ENCODE peak calls at places on chromosomes 1 and 21, in five cellular contexts. T, H, I, F and K are unnamed samples.

GRCh38 chr21:36765229-36765628 is 66.3 kb downstream of the SIM2 start:
- DNase-seq in T (no peak), H (no peak), I (no peak), F (no peak), K (no peak)

GRCh38 chr1:27609210-27609555 is 5.2 kb upstream of the AHDC1 start:
- DNase-seq in T (no peak), H (no peak), I (no peak), F (peak), K (no peak)

GRCh38 chr1:116971965-116972675 is 29.4 kb upstream of the CD101 start:
- DNase-seq in T (no peak), H (no peak), I (no peak), F (no peak), K (no peak)

GRCh38 chr1:27391511-27392095 is 819 bp upstream of the GPR3 start:
- DNase-seq in T (no peak), H (peak), I (peak), F (peak), K (no peak)

GRCh38 chr1:186308264-186309060 is 66.6 kb downstream of the TPR start:
- DNase-seq in T (no peak), H (no peak), I (no peak), F (no peak), K (no peak)

GRCh38 chr1:56416385-56416972 is 162.9 kb downstream of the PLPP3 start:
- DNase-seq in T (no peak), H (no peak), I (no peak), F (no peak), K (no peak)

GRCh38 chr1:201212461-201213055 is 21.9 kb downstream of the IGFN1 start:
- DNase-seq in T (no peak), H (no peak), I (no peak), F (no peak), K (no peak)

GRCh38 chr1:230228234-230228897 is 161.3 kb downstream of the GALNT2 start:
- DNase-seq in T (no peak), H (no peak), I (no peak), F (no peak), K (no peak)

GRCh38 chr1:200899451-200899915 is 4.8 kb downstream of the INAVA start:
- DNase-seq in T (no peak), H (no peak), I (no peak), F (no peak), K (no peak)

GRCh38 chr1:200520740-200521139 is 99.8 kb downstream of the KIF14 start:
- DNase-seq in T (no peak), H (no peak), I (no peak), F (no peak), K (no peak)

GRCh38 chr1:60132108-60132507 is 58.5 kb upstream of the C1orf87 start:
- DNase-seq in T (no peak), H (no peak), I (no peak), F (no peak), K (no peak)

GRCh38 chr21:37257526-37257966 is 9.6 kb downstream of the VPS26C start:
- DNase-seq in T (peak), H (no peak), I (no peak), F (peak), K (no peak)

GRCh38 chr1:217272385-217272784 is 358.5 kb downstream of the GPATCH2 start:
- DNase-seq in T (no peak), H (no peak), I (no peak), F (no peak), K (no peak)

GRCh38 chr1:43582162-43582566 is 51.5 kb downstream of the PTPRF start:
- DNase-seq in T (no peak), H (no peak), I (no peak), F (no peak), K (no peak)

GRCh38 chr1:17438977-17439249 is 564 bp downstream of the RCC2 start:
- DNase-seq in T (no peak), H (peak), I (no peak), F (no peak), K (peak)

GRCh38 chr1:24714859-24715520 is 30.3 kb upstream of the CLIC4 start:
- DNase-seq in T (no peak), H (no peak), I (peak), F (peak), K (peak)

GRCh38 chr1:239976130-239976968 is 115.3 kb upstream of the FMN2 start:
- DNase-seq in T (no peak), H (peak), I (peak), F (peak), K (peak)

GRCh38 chr1:59768752-59769411 is 45.9 kb upstream of the HOOK1 start:
- DNase-seq in T (no peak), H (no peak), I (no peak), F (no peak), K (no peak)

GRCh38 chr1:13451399-13451965 is 41.2 kb downstream of the PRAMEF20 start:
- DNase-seq in T (no peak), H (no peak), I (no peak), F (no peak), K (no peak)

GRCh38 chr1:40708750-40709099 is 17.2 kb downstream of the NFYC start:
- DNase-seq in T (no peak), H (no peak), I (no peak), F (no peak), K (no peak)

GRCh38 chr1:7964476-7964875 is 3.0 kb downstream of the PARK7 start:
- DNase-seq in T (no peak), H (no peak), I (no peak), F (no peak), K (no peak)

GRCh38 chr1:224541901-224542610 is 74.1 kb upstream of the CNIH3 start:
- DNase-seq in T (no peak), H (no peak), I (no peak), F (no peak), K (no peak)

GRCh38 chr1:96634863-96635262 is 86.7 kb upstream of the PTBP2 start:
- DNase-seq in T (no peak), H (no peak), I (no peak), F (no peak), K (no peak)

GRCh38 chr1:29424266-29424665 is 187.9 kb downstream of the PTPRU start:
- DNase-seq in T (no peak), H (no peak), I (no peak), F (no peak), K (no peak)

GRCh38 chr1:164678289-164678688 is 119.3 kb downstream of the PBX1 start:
- DNase-seq in T (no peak), H (no peak), I (no peak), F (no peak), K (no peak)

GRCh38 chr21:25759573-25759972 is 24.8 kb downstream of the GABPA start:
- DNase-seq in T (no peak), H (no peak), I (no peak), F (no peak), K (no peak)

GRCh38 chr1:12711421-12712005 is 4.4 kb upstream of the AADACL3 start:
- DNase-seq in T (no peak), H (no peak), I (no peak), F (no peak), K (no peak)

DNA sequence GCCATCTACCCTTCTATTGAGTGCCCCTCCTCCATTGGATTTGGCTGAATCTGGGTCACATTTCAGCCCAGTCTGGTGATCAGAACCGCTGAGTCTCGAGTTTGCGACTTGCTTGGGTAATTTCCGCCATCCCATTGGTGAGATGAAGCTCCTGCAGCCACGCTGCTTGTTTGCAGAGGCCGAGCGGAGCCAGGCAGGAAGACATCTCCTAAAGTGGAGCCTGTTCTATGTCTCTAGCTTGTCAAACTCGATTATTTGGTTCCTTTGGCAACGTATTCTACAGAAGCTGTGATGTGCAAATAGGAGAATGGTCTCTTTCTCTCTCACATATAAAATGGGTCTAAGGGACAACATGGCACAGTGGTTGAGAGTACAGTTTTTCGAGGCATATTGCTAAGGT is 206.8 kb upstream of the PLXNA2 start:
- DNase-seq in T (no peak), H (no peak), I (no peak), F (peak), K (no peak)
- H3K27ac ChIP-seq in T (no peak), H (no peak), I (peak), F (no peak), K (no peak)

GRCh38 chr1:37149296-37149695 is 115.0 kb upstream of the GRIK3 start:
- DNase-seq in T (no peak), H (no peak), I (no peak), F (no peak), K (no peak)

GRCh38 chr1:37147397-37147831 is 113.1 kb upstream of the GRIK3 start:
- DNase-seq in T (no peak), H (no peak), I (no peak), F (no peak), K (no peak)

GRCh38 chr1:37150986-37151385 is 116.7 kb upstream of the GRIK3 start:
- DNase-seq in T (no peak), H (no peak), I (no peak), F (no peak), K (no peak)

GRCh38 chr1:37146071-37146470 is 111.8 kb upstream of the GRIK3 start:
- DNase-seq in T (no peak), H (no peak), I (no peak), F (no peak), K (no peak)

GRCh38 chr1:37147906-37148305 is 113.6 kb upstream of the GRIK3 start:
- DNase-seq in T (no peak), H (no peak), I (no peak), F (no peak), K (no peak)
- H3K27ac ChIP-seq in T (no peak), H (no peak), I (no peak), F (no peak), K (no peak)

GRCh38 chr1:26044971-26045711 is 777 bp downstream of the SLC30A2 start:
- DNase-seq in T (no peak), H (no peak), I (no peak), F (no peak), K (no peak)
- H3K27ac ChIP-seq in T (no peak), H (no peak), I (no peak), F (no peak), K (no peak)

DNA sequence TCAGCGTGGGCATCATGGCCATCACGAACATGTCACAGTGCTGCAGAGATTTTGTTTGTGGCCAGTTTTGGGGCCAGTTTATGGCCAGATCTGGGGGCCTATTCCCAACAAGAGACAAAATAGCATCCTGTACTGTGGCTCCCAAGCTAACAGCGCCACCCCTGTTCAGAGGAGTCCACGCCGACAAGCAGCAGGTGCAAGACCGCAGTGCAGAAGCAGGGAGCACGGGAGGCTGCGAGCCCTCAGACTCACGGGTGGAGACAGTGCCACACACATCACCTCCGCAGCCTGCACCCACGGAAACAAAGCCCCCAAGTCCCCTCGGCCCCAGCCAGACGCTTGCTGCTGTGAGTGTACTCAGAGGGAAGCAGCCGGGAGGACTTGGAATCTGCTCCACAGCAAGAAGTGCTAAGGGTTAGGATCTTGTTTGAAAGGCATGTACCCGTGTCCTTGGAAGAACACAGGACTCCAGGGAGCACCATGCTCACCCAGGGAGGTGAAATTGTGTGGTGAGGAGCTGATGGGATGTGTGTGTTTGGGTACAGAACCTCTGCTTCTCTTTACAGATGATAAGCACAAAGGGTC is 7.1 kb downstream of the TCP10L start:
- DNase-seq in T (no peak), H (no peak), I (no peak), F (no peak), K (no peak)
- H3K27ac ChIP-seq in T (no peak), H (no peak), I (no peak), F (no peak), K (no peak)

DNA sequence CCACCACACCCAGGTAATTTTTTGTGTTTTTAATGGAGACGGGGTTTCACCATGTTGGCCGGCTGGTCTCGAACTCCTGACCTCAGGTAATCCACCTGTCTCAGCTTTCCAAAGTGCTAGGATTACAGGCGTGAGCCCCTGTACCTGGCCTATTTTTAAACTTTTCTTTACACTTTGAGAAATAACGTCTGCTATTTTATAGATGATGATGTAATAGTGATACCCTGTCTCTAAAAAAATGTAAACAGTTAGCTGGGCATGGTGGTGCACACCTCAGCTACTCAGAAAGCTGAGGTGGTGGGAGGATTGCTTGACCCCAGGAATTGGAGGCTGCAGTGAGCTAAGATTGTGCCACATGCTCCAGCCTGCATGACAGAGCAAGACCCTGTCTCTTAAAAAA is 47.9 kb downstream of the RALGPS2 start:
- DNase-seq in T (no peak), H (no peak), I (no peak), F (no peak), K (no peak)
- H3K27ac ChIP-seq in T (no peak), H (no peak), I (no peak), F (no peak), K (no peak)

GRCh38 chr1:183195146-183195571 is 9.1 kb downstream of the LAMC2 start:
- DNase-seq in T (no peak), H (no peak), I (no peak), F (no peak), K (no peak)

GRCh38 chr1:183199304-183199703 is 13.2 kb downstream of the LAMC2 start:
- DNase-seq in T (no peak), H (no peak), I (no peak), F (no peak), K (no peak)

GRCh38 chr1:183200451-183200850 is 14.4 kb downstream of the LAMC2 start:
- DNase-seq in T (no peak), H (no peak), I (no peak), F (no peak), K (no peak)

GRCh38 chr1:183197762-183198161 is 11.7 kb downstream of the LAMC2 start:
- DNase-seq in T (no peak), H (no peak), I (no peak), F (no peak), K (no peak)

GRCh38 chr1:183198463-183198862 is 12.4 kb downstream of the LAMC2 start:
- DNase-seq in T (no peak), H (no peak), I (no peak), F (no peak), K (no peak)
- H3K27ac ChIP-seq in T (no peak), H (no peak), I (no peak), F (no peak), K (no peak)

GRCh38 chr1:166489356-166489669 is 322.5 kb upstream of the FAM78B start:
- DNase-seq in T (no peak), H (no peak), I (no peak), F (no peak), K (no peak)

GRCh38 chr1:166489670-166490436 is 323.1 kb upstream of the FAM78B start:
- DNase-seq in T (peak), H (no peak), I (no peak), F (peak), K (no peak)

GRCh38 chr1:166488327-166488726 is 321.5 kb upstream of the FAM78B start:
- DNase-seq in T (no peak), H (no peak), I (no peak), F (no peak), K (no peak)

GRCh38 chr1:166485620-166486019 is 318.8 kb upstream of the FAM78B start:
- DNase-seq in T (no peak), H (no peak), I (no peak), F (no peak), K (no peak)

GRCh38 chr1:166490437-166490784 is 323.6 kb upstream of the FAM78B start:
- DNase-seq in T (no peak), H (no peak), I (no peak), F (no peak), K (no peak)
- H3K27ac ChIP-seq in T (peak), H (no peak), I (no peak), F (no peak), K (no peak)

DNA sequence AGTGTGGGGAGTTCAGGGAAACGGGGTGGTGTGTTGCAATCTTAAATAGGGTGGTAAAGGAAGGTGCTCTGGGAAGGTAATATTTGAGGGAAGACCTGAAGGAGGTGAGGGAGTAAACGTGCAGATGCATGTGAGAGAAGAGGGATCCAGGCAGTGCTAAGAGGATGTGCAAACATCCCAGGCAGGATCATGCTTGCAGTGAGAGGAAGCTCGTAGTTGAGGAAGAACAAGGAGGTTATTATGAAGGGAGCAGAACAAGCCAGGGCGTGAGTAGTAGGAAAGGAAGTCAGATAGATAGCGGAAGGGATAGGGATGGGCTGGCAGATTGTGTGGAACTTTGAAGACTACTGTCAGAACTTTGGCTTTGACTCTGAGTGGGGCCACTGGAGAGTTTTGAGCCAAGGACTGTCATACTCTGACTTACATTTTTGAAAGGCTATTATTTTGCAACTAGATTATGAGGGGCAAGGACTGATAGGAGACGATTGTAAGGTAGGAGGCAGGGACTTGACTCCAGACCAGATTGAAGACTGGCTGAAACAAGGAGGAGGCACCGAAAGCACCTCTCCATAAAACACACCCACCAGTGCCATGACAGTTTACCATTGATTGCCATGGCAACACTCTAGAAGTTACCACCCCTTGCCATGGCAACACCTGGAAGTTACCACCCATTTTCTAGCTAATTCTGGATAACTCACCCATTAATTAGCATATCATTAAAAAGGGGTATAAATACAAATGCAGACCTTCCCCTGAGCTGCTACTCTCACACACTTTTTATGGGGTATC is 67.0 kb downstream of the XCL2 start:
- DNase-seq in T (no peak), H (no peak), I (no peak), F (peak), K (no peak)
- H3K27ac ChIP-seq in T (no peak), H (no peak), I (no peak), F (no peak), K (no peak)

DNA sequence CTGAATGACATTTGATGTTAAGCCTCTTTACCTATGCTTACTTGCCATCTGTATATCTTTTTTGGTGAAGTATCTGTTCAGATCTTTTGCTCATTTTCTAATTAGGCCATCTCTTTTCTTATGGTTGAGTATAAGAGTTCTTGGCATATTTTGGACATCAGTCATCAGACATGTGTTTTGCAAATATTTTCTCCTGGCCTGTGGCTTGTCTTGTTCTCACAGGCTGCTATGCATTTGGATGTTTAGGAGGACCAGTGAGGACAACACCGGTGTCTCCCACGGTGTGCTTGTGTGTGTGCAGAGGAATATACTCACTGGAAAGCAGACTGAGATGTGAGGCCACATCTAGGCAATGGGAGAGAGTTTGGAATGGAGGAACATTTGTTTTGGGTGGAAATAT is 87.1 kb upstream of the LYST start:
- DNase-seq in T (no peak), H (no peak), I (no peak), F (no peak), K (no peak)
- H3K27ac ChIP-seq in T (no peak), H (no peak), I (no peak), F (no peak), K (no peak)

GRCh38 chr1:93722081-93723031 is 40.7 kb upstream of the BCAR3 start:
- DNase-seq in T (no peak), H (no peak), I (no peak), F (peak), K (no peak)
- H3K27ac ChIP-seq in T (peak), H (no peak), I (no peak), F (peak), K (no peak)